ENCODE peak calls at places on chromosomes 4 and X, in seven cellular contexts. R is H4; T is hepatocyte; V is activated CD4-positive, alpha-beta T cell treated with anti-CD3 and anti-CD28 coated beads, Interleukin-2, amount 50 U/mL, for 4 hours; Z is LoVo; H is GM03348; D is progenitor cell of endocrine pancreas. K is an unnamed sample.
A peak's percentile ranks its signal among the peaks of the same experiment; 100 is the strongest.

GRCh38 chr4:106809083-106809482 is 227.0 kb downstream of the DKK2 start:
- DNase-seq in R (peak; percentile 21), T (peak; percentile 49), V (no peak), Z (peak; percentile 33), H (peak; percentile 41), D (no peak), K (no peak)

GRCh38 chr4:26346203-26346620 is 25.4 kb downstream of the RBPJ start:
- DNase-seq in R (peak; percentile 30), T (no peak), V (no peak), Z (no peak), H (no peak), D (no peak), K (no peak)

GRCh38 chr4:121980643-121981042 is 28.8 kb upstream of the TRPC3 start:
- DNase-seq in R (no peak), T (no peak), V (no peak), Z (no peak), H (peak; percentile 43), D (no peak), K (no peak)

GRCh38 chrX:130299279-130300009 is 30.7 kb upstream of the ZNF280C start:
- DNase-seq in R (no peak), T (no peak), V (no peak), Z (no peak), H (no peak), D (no peak), K (no peak)

GRCh38 chrX:149638860-149639259 is 7.3 kb upstream of the TMEM185A start:
- DNase-seq in R (no peak), T (no peak), V (no peak), Z (no peak), H (peak; percentile 32), D (no peak), K (no peak)

GRCh38 chr4:173736840-173737239 is 206.8 kb upstream of the HAND2 start:
- DNase-seq in R (no peak), T (no peak), V (no peak), Z (no peak), H (no peak), D (no peak), K (no peak)

GRCh38 chrX:40853004-40853815 is 117.9 kb upstream of the MED14 start:
- DNase-seq in R (no peak), T (no peak), V (no peak), Z (no peak), H (no peak), D (no peak), K (no peak)

GRCh38 chr4:149584703-149585102 is 230.9 kb downstream of the IQCM start:
- DNase-seq in R (peak; percentile 10), T (no peak), V (no peak), Z (no peak), H (peak; percentile 9), D (no peak), K (no peak)

GRCh38 chr4:75841641-75842520 is 60.4 kb downstream of the PPEF2 start:
- DNase-seq in R (no peak), T (no peak), V (no peak), Z (no peak), H (no peak), D (no peak), K (no peak)

GRCh38 chr4:145012841-145013240 is 85.2 kb downstream of the ANAPC10 start:
- DNase-seq in R (peak; percentile 52), T (no peak), V (no peak), Z (no peak), H (no peak), D (no peak), K (no peak)

GRCh38 chr4:113141901-113142346 is 92.5 kb downstream of the ANK2 start:
- DNase-seq in R (peak; percentile 61), T (peak; percentile 9), V (no peak), Z (peak; percentile 56), H (peak; percentile 38), D (no peak), K (no peak)

GRCh38 chrX:66110112-66110511 is 53.9 kb upstream of the HEPH start:
- DNase-seq in R (peak; percentile 1), T (peak; percentile 9), V (no peak), Z (peak; percentile 27), H (peak; percentile 5), D (no peak), K (no peak)

GRCh38 chr4:2248044-2248780 is 6.3 kb upstream of the HAUS3 start:
- DNase-seq in R (no peak), T (peak; percentile 6), V (no peak), Z (no peak), H (peak; percentile 3), D (no peak), K (no peak)

GRCh38 chr4:186441502-186441901 is 113.9 kb downstream of the MTNR1A start:
- DNase-seq in R (no peak), T (no peak), V (no peak), Z (no peak), H (no peak), D (no peak), K (no peak)

GRCh38 chrX:8305336-8305735 is 134.3 kb upstream of the VCX2 start:
- DNase-seq in R (no peak), T (no peak), V (no peak), Z (no peak), H (no peak), D (no peak), K (no peak)

GRCh38 chrX:288561-288991 is 7.4 kb downstream of the PLCXD1 start:
- DNase-seq in R (no peak), T (no peak), V (no peak), Z (no peak), H (no peak), D (no peak), K (no peak)

GRCh38 chr4:57425610-57426009 is 315.4 kb upstream of the IGFBP7 start:
- DNase-seq in R (no peak), T (no peak), V (no peak), Z (no peak), H (no peak), D (no peak), K (no peak)

GRCh38 chrX:66756717-66757116 is 117.8 kb upstream of the EDA2R start:
- DNase-seq in R (no peak), T (no peak), V (no peak), Z (no peak), H (no peak), D (no peak), K (no peak)

K was measured in neural crest cell.